ENCODE peak calls at places on chromosomes 5 and 9, in six cellular contexts. Z is left cardiac atrium; O is right atrium auricular region; S is lung microvascular endothelial cell; K is fibroblast of lung; U is activated gamma-delta T cell treated with anti-CD3 and anti-CD28 coated beads, Interleukin-2, amount 50 U/mL, for 16 hours. B is an unnamed sample.

GRCh38 chr9:110744753-110745522 is 76.3 kb downstream of the MUSK start:
- DNase-seq in K (peak), O (peak), Z (peak), S (no peak), U (no peak), B (no peak)

GRCh38 chr5:93599427-93600146 is 16.6 kb downstream of the NR2F1 start:
- DNase-seq in O (no peak), U (no peak), K (peak), Z (peak), S (no peak), B (no peak)

GRCh38 chr5:111345731-111346130 is 121.5 kb downstream of the CAMK4 start:
- DNase-seq in S (no peak), U (no peak), O (no peak), Z (no peak), K (peak), B (peak)

GRCh38 chr5:141680751-141681201 is 1.3 kb downstream of the ARAP3 start:
- DNase-seq in O (peak), S (peak), K (peak), Z (peak), U (no peak), B (no peak)

GRCh38 chr9:75903785-75904360 is 13.4 kb downstream of the PCSK5 start:
- DNase-seq in K (peak), S (no peak), Z (no peak), U (no peak), O (no peak), B (no peak)

GRCh38 chr5:130055572-130055971 is 151.3 kb downstream of the CHSY3 start:
- DNase-seq in U (no peak), O (no peak), K (no peak), S (no peak), Z (no peak), B (no peak)

GRCh38 chr9:77063645-77064285 is 44.3 kb downstream of the FOXB2 start:
- DNase-seq in Z (no peak), O (no peak), K (peak), S (no peak), U (no peak), B (peak)

GRCh38 chr9:93260290-93261066 is 76.5 kb downstream of the WNK2 start:
- DNase-seq in Z (no peak), U (no peak), S (no peak), K (no peak), O (peak), B (no peak)

GRCh38 chr5:55140908-55141665 is 18.9 kb upstream of the GPX8 start:
- DNase-seq in O (no peak), K (no peak), S (peak), Z (no peak), U (no peak), B (no peak)

GRCh38 chr5:55848783-55849182 is 2.4 kb upstream of the IL31RA start:
- DNase-seq in U (no peak), S (no peak), K (no peak), Z (no peak), O (no peak), B (no peak)

GRCh38 chr9:133331221-133331620 is 4.8 kb downstream of the SURF6 start:
- DNase-seq in Z (no peak), K (no peak), O (no peak), U (no peak), S (no peak), B (no peak)

GRCh38 chr9:126790561-126790960 is 14.3 kb upstream of the ZBTB43 start:
- DNase-seq in U (no peak), K (no peak), S (no peak), Z (no peak), O (no peak), B (no peak)

GRCh38 chr9:37976714-37977477 is 73.0 kb upstream of the SLC25A51 start:
- DNase-seq in U (no peak), O (no peak), K (peak), Z (peak), S (no peak), B (no peak)

GRCh38 chr5:79235222-79235577 is 731 bp upstream of the JMY start:
- DNase-seq in U (no peak), K (no peak), S (peak), O (no peak), Z (no peak), B (no peak)

GRCh38 chr5:179294891-179295777 is 50.1 kb downstream of the ADAMTS2 start:
- DNase-seq in Z (peak), O (peak), U (no peak), S (no peak), K (peak), B (no peak)

GRCh38 chr5:167555771-167556170 is 735.7 kb upstream of the WWC1 start:
- DNase-seq in K (no peak), Z (no peak), U (no peak), S (no peak), O (no peak), B (no peak)

GRCh38 chr9:37503736-37504135 is 18.0 kb downstream of the POLR1E start:
- DNase-seq in Z (peak), U (peak), S (no peak), O (no peak), K (peak), B (no peak)

GRCh38 chr5:151257731-151258715 is 5.0 kb downstream of the GM2A start:
- DNase-seq in O (no peak), S (no peak), K (peak), U (no peak), Z (no peak), B (no peak)

GRCh38 chr5:65916636-65917035 is 9.7 kb upstream of the ERBIN start:
- DNase-seq in U (no peak), O (no peak), K (no peak), Z (no peak), S (peak), B (no peak)

GRCh38 chr5:5025774-5026406 is 114.2 kb upstream of the ADAMTS16 start:
- DNase-seq in U (no peak), K (no peak), O (no peak), Z (no peak), S (no peak), B (peak)

GRCh38 chr9:97598461-97599288 is 34.5 kb downstream of the TSTD2 start:
- DNase-seq in K (peak), S (peak), O (peak), Z (peak), U (peak), B (peak)

GRCh38 chr9:104836235-104836634 is 72.3 kb downstream of the NIPSNAP3B start:
- DNase-seq in S (no peak), O (no peak), Z (no peak), U (no peak), K (peak), B (no peak)

GRCh38 chr9:95004452-95005275 is 278.2 kb downstream of the AOPEP start:
- DNase-seq in Z (peak), K (peak), U (no peak), S (peak), O (no peak), B (peak)

GRCh38 chr9:98994226-98995058 is 50.7 kb downstream of the COL15A1 start:
- DNase-seq in K (no peak), O (no peak), Z (no peak), S (no peak), U (no peak), B (no peak)

GRCh38 chr5:179439181-179439990 is 94.1 kb upstream of the ADAMTS2 start:
- DNase-seq in Z (no peak), O (no peak), K (no peak), S (no peak), U (no peak), B (no peak)

GRCh38 chr9:71984388-71985069 is 73.1 kb downstream of the C9orf85 start:
- DNase-seq in S (no peak), K (peak), O (no peak), U (no peak), Z (peak), B (no peak)

GRCh38 chr5:133990396-133990795 is 14.4 kb downstream of the VDAC1 start:
- DNase-seq in K (no peak), S (no peak), O (no peak), U (no peak), Z (no peak), B (no peak)

GRCh38 chr5:149014634-149015033 is 48.2 kb downstream of the SH3TC2 start:
- DNase-seq in Z (no peak), U (no peak), S (no peak), O (no peak), K (no peak), B (no peak)

GRCh38 chr5:134541736-134542376 is 16.4 kb downstream of the JADE2 start:
- DNase-seq in S (peak), K (no peak), Z (peak), O (no peak), U (no peak), B (no peak)

B was measured in SK-MEL-5.